ENCODE peak calls at places on chromosomes 16 and 17, in eight cellular contexts. A is mesendoderm; U is HuH-7; J is WTC11; V is stimulated activated CD4-positive, alpha-beta T cell treated with anti-CD3 and anti-CD28 coated beads, Interleukin-1b, Interleukin-23, amount 100 ng/mL, for 1 hour; C is ACHN; G is fibroblast of lung; O is cardiac muscle cell. P is an unnamed sample.
A peak's percentile ranks its signal among the peaks of the same experiment; 100 is the strongest.

GRCh38 chr17:33120103-33120502 is 128.5 kb downstream of the SPACA3 start:
- DNase-seq in U (no peak), A (no peak), O (no peak), V (no peak), C (no peak), G (no peak), J (no peak), P (no peak)

GRCh38 chr16:47045023-47045422 is 71.5 kb upstream of the DNAJA2 start:
- DNase-seq in V (no peak), G (peak; percentile 12), J (no peak), U (no peak), O (peak; percentile 41), A (no peak), C (peak; percentile 70), P (peak; percentile 19)

GRCh38 chr17:79758260-79758659 is 19.7 kb upstream of the CBX2 start:
- DNase-seq in A (no peak), C (no peak), G (no peak), U (no peak), V (no peak), O (no peak), J (no peak), P (no peak)

GRCh38 chr16:56013962-56014552 is 138.9 kb upstream of the CES5A start:
- DNase-seq in U (peak; percentile 6), V (no peak), G (peak; percentile 0), A (peak; percentile 83), J (peak; percentile 85), C (peak; percentile 68), O (peak; percentile 6), P (peak; percentile 16)

GRCh38 chr17:39208893-39209292 is 8.8 kb downstream of the RPL19 start:
- DNase-seq in A (peak; percentile 31), C (no peak), O (no peak), G (peak; percentile 27), J (no peak), U (no peak), V (no peak), P (no peak)

GRCh38 chr17:63926164-63926563 is 6.0 kb downstream of the CD79B start:
- DNase-seq in O (no peak), J (no peak), G (no peak), C (no peak), U (no peak), A (no peak), V (no peak), P (no peak)

GRCh38 chr17:76353004-76353598 is 615 bp downstream of the PRPSAP1 start:
- DNase-seq in J (no peak), U (peak; percentile 39), G (no peak), O (no peak), A (peak; percentile 11), V (no peak), C (peak; percentile 17), P (no peak)

GRCh38 chr17:57918017-57918895 is 37.0 kb downstream of the CUEDC1 start:
- DNase-seq in V (no peak), C (no peak), G (no peak), A (peak; percentile 81), U (no peak), J (no peak), O (peak; percentile 45), P (peak; percentile 51)

P was measured in fibroblast of pulmonary artery.